ENCODE peak calls at places on chromosome 1, in six cellular contexts. J is EH, O is C1 segment of cervical spinal cord, L is nephron progenitor cell, N is frontal cortex, W is glutamatergic neuron. K is an unnamed sample.

GRCh38 chr1:231731262-231731661 is 104.7 kb downstream of the DISC1 start:
- DNase-seq in N (no peak), J (no peak), O (no peak), L (no peak), W (no peak), K (no peak)

GRCh38 chr1:177620636-177621190 is 349.1 kb downstream of the SEC16B start:
- DNase-seq in W (no peak), O (no peak), L (no peak), J (peak; percentile 14), N (no peak), K (no peak)

GRCh38 chr1:151516031-151516511 is 4.9 kb downstream of the CGN start:
- DNase-seq in L (no peak), O (no peak), W (no peak), N (no peak), J (no peak), K (no peak)

GRCh38 chr1:17984510-17985085 is 123.0 kb upstream of the IGSF21 start:
- DNase-seq in J (peak; percentile 11), N (no peak), L (peak; percentile 64), W (peak; percentile 50), O (no peak), K (no peak)

GRCh38 chr1:25435315-25436103 is 4.8 kb downstream of the MACO1 start:
- DNase-seq in L (no peak), J (peak; percentile 19), O (no peak), N (no peak), W (no peak), K (no peak)

GRCh38 chr1:151340870-151341754 is 5.9 kb downstream of the RFX5 start:
- DNase-seq in J (peak; percentile 87), W (peak; percentile 23), O (peak; percentile 26), N (peak; percentile 41), L (peak; percentile 51), K (peak; percentile 63)

GRCh38 chr1:86993269-86993985 is 79.0 kb downstream of the HS2ST1 start:
- DNase-seq in W (no peak), O (no peak), N (no peak), J (peak; percentile 20), L (no peak), K (no peak)

GRCh38 chr1:85607126-85607912 is 26.8 kb downstream of the CCN1 start:
- DNase-seq in N (no peak), L (peak; percentile 37), W (no peak), O (no peak), J (peak; percentile 100), K (no peak)

GRCh38 chr1:39754026-39754569 is 15.4 kb downstream of the PPIE start:
- DNase-seq in N (no peak), L (no peak), O (no peak), W (no peak), J (no peak), K (no peak)

GRCh38 chr1:98824724-98825123 is 163.2 kb downstream of the SNX7 start:
- DNase-seq in W (no peak), O (no peak), L (no peak), N (no peak), J (no peak), K (no peak)